ENCODE peak calls at places on chromosome 14, in four cellular contexts. D is body of pancreas, W is A673, T is AG04450. C is an unnamed sample.

GRCh38 chr14:52348796-52349195 is 34.7 kb downstream of the PTGER2 start:
- DNase-seq in D (no peak), W (no peak), T (peak), C (no peak)

GRCh38 chr14:99980299-99980698 is 84.9 kb upstream of the EVL start:
- DNase-seq in D (peak), W (no peak), T (no peak), C (no peak)

GRCh38 chr14:23636317-23637211 is at the start of gene DHRS2:
- DNase-seq in D (no peak), W (no peak), T (no peak), C (no peak)

GRCh38 chr14:50113381-50113811 is 3.0 kb downstream of the VCPKMT start:
- DNase-seq in D (no peak), W (no peak), T (no peak), C (no peak)

GRCh38 chr14:93114713-93115068 is 1.0 kb downstream of the ITPK1 start:
- DNase-seq in D (peak), W (no peak), T (no peak), C (no peak)

GRCh38 chr14:97251423-97252155 is 454.4 kb downstream of the VRK1 start:
- DNase-seq in D (no peak), W (no peak), T (no peak), C (no peak)

GRCh38 chr14:65412189-65412846 is at the start of gene FUT8:
- DNase-seq in D (peak), W (peak), T (peak), C (peak)

GRCh38 chr14:68127166-68127565 is 307.6 kb downstream of the RAD51B start:
- DNase-seq in D (no peak), W (no peak), T (no peak), C (no peak)

GRCh38 chr14:38721822-38722431 is 381.1 kb downstream of the SEC23A start:
- DNase-seq in D (peak), W (peak), T (no peak), C (peak)

GRCh38 chr14:68363401-68363800 is 429.5 kb downstream of the ZFP36L1 start:
- DNase-seq in D (no peak), W (no peak), T (no peak), C (no peak)

GRCh38 chr14:78005325-78005724 is 164.8 kb upstream of the NRXN3 start:
- DNase-seq in D (no peak), W (peak), T (no peak), C (no peak)

GRCh38 chr14:101476258-101476930 is 84.9 kb upstream of the DIO3 start:
- DNase-seq in D (peak), W (no peak), T (no peak), C (no peak)

GRCh38 chr14:29637406-29637805 is 290.2 kb downstream of the PRKD1 start:
- DNase-seq in D (peak), W (peak), T (no peak), C (no peak)

GRCh38 chr14:54981698-54982097 is 45.2 kb downstream of the WDHD1 start:
- DNase-seq in D (no peak), W (peak), T (no peak), C (no peak)

GRCh38 chr14:87205811-87206210 is 787.2 kb downstream of the GALC start:
- DNase-seq in D (no peak), W (no peak), T (no peak), C (no peak)

GRCh38 chr14:57086271-57087162 is 182.2 kb downstream of the EXOC5 start:
- DNase-seq in D (no peak), W (no peak), T (no peak), C (no peak)

DNA sequence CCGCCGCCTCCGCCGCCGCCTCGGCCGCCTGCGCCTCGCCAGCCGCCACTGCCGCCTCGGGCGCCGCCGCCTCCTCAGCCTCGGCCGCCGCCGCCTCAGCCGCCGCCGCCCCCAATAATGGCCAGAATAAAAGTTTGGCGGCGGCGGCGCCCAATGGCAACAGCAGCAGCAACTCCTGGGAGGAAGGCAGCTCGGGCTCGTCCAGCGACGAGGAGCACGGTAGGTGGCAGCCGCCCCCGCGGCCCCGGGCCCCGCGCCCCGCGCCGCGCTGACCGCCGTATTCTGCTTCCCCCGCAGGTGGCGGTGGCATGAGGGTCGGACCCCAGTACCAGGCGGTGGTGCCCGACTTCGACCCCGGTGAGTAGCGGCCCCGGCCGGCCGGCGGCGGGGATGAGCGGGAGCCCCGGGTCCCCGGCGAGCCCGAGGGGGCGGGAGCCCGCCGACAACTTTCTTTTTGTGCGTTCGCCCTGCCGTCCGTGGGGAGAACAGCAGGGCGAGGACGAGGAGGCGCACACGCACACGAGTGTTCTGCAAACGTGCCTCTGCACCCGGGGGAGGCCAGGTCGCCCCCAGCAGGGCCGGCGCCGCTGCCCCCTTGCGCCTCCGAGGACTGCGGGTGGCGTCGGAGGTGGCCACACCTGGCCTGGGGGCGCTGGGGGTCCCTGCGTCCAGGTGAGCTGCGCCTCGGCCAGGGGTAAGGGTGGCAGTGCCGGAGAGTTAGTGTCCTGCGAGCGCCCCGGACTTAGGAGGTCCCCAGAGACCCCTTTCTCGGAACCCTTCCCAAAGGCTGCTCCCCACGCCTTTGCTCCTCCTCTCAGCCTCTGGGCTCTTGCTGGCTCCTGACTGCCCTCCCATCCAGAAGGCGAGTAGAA is 756 bp downstream of the RCOR1 start:
- DNase-seq in D (peak), W (peak), T (no peak), C (peak)
- TF ChIP-seq CTCF in D (no peak), W (peak), T (peak), C (peak)

GRCh38 chr14:98507269-98507668 is 764.7 kb downstream of the BCL11B start:
- DNase-seq in D (no peak), W (no peak), T (no peak), C (no peak)
- TF ChIP-seq CTCF in D (no peak), W (no peak), T (no peak), C (no peak)

GRCh38 chr14:105299654-105300541 is 903 bp downstream of the BRF1 start:
- DNase-seq in D (no peak), W (peak), T (no peak), C (peak)
- TF ChIP-seq CTCF in D (no peak), W (no peak), T (no peak), C (no peak)

GRCh38 chr14:95756751-95757150 is 42.8 kb upstream of the TCL1A start:
- DNase-seq in D (peak), W (no peak), T (no peak), C (no peak)
- TF ChIP-seq CTCF in D (no peak), W (no peak), T (no peak), C (no peak)

GRCh38 chr14:83988274-83988673 is 1541.7 kb upstream of the FLRT2 start:
- DNase-seq in D (no peak), W (peak), T (no peak), C (no peak)
- TF ChIP-seq CTCF in D (no peak), W (peak), T (no peak), C (no peak)

C was measured in CD8-positive, alpha-beta T cell.